ENCODE peak calls at places on chromosome 15, in ten cellular contexts. One of them, this sample, is unnamed. For H3K4me1, the result is how much of the 10 kb centered on the place peaks cover.

GRCh38 chr15:74598126-74598842 is 17.4 kb upstream of the CLK3 start:
- DNase-seq in CD8-positive, alpha-beta T cell: peak
- DNase-seq in Peyer's patch: peak
- DNase-seq in cardiac muscle cell: peak
- DNase-seq in endothelial cell of umbilical vein: peak
- DNase-seq in right cardiac atrium: peak
- DNase-seq in HAP-1: no peak
- DNase-seq in iPS DF 6.9: peak
- DNase-seq in stomach: peak
- DNase-seq in GM23248: peak
- DNase-seq in this sample: no peak

GRCh38 chr15:25385986-25386385 is 52.8 kb downstream of the UBE3A start:
- DNase-seq in CD8-positive, alpha-beta T cell: no peak
- DNase-seq in Peyer's patch: no peak
- DNase-seq in cardiac muscle cell: no peak
- DNase-seq in endothelial cell of umbilical vein: no peak
- DNase-seq in right cardiac atrium: no peak
- DNase-seq in HAP-1: no peak
- DNase-seq in iPS DF 6.9: no peak
- DNase-seq in stomach: no peak
- DNase-seq in GM23248: no peak
- DNase-seq in this sample: no peak

GRCh38 chr15:36798366-36798765 is 218.9 kb downstream of the CDIN1 start:
- DNase-seq in CD8-positive, alpha-beta T cell: no peak
- DNase-seq in Peyer's patch: no peak
- DNase-seq in cardiac muscle cell: peak
- DNase-seq in endothelial cell of umbilical vein: peak
- DNase-seq in right cardiac atrium: no peak
- DNase-seq in HAP-1: peak
- DNase-seq in iPS DF 6.9: no peak
- DNase-seq in stomach: no peak
- DNase-seq in GM23248: peak
- DNase-seq in this sample: no peak

GRCh38 chr15:84858231-84858630 is 26.2 kb upstream of the SLC28A1 start:
- DNase-seq in CD8-positive, alpha-beta T cell: no peak
- DNase-seq in Peyer's patch: no peak
- DNase-seq in cardiac muscle cell: no peak
- DNase-seq in endothelial cell of umbilical vein: no peak
- DNase-seq in right cardiac atrium: no peak
- DNase-seq in HAP-1: no peak
- DNase-seq in iPS DF 6.9: no peak
- DNase-seq in stomach: no peak
- DNase-seq in GM23248: no peak
- DNase-seq in this sample: no peak

GRCh38 chr15:57061696-57062095 is 143.3 kb downstream of the TCF12 start:
- DNase-seq in CD8-positive, alpha-beta T cell: no peak
- DNase-seq in Peyer's patch: no peak
- DNase-seq in cardiac muscle cell: no peak
- DNase-seq in endothelial cell of umbilical vein: no peak
- DNase-seq in right cardiac atrium: no peak
- DNase-seq in HAP-1: no peak
- DNase-seq in iPS DF 6.9: no peak
- DNase-seq in stomach: no peak
- DNase-seq in GM23248: peak
- DNase-seq in this sample: no peak

GRCh38 chr15:42032376-42033213 is 11.8 kb upstream of the PLA2G4E start:
- DNase-seq in CD8-positive, alpha-beta T cell: no peak
- DNase-seq in Peyer's patch: no peak
- DNase-seq in cardiac muscle cell: no peak
- DNase-seq in endothelial cell of umbilical vein: no peak
- DNase-seq in right cardiac atrium: no peak
- DNase-seq in HAP-1: no peak
- DNase-seq in iPS DF 6.9: no peak
- DNase-seq in stomach: no peak
- DNase-seq in GM23248: no peak
- DNase-seq in this sample: no peak

GRCh38 chr15:85607842-85608241 is 186.9 kb downstream of the KLHL25 start:
- DNase-seq in CD8-positive, alpha-beta T cell: no peak
- DNase-seq in Peyer's patch: no peak
- DNase-seq in cardiac muscle cell: peak
- DNase-seq in endothelial cell of umbilical vein: peak
- DNase-seq in right cardiac atrium: no peak
- DNase-seq in HAP-1: peak
- DNase-seq in iPS DF 6.9: no peak
- DNase-seq in stomach: no peak
- DNase-seq in GM23248: peak
- DNase-seq in this sample: peak

GRCh38 chr15:58980351-58980939 is 7.0 kb upstream of the RNF111 start:
- DNase-seq in CD8-positive, alpha-beta T cell: no peak
- DNase-seq in Peyer's patch: no peak
- DNase-seq in cardiac muscle cell: peak
- DNase-seq in endothelial cell of umbilical vein: peak
- DNase-seq in right cardiac atrium: no peak
- DNase-seq in HAP-1: peak
- DNase-seq in iPS DF 6.9: no peak
- DNase-seq in stomach: no peak
- DNase-seq in GM23248: peak
- DNase-seq in this sample: peak

GRCh38 chr15:78850926-78851600 is 21.6 kb upstream of the MORF4L1 start:
- DNase-seq in CD8-positive, alpha-beta T cell: no peak
- DNase-seq in Peyer's patch: no peak
- DNase-seq in cardiac muscle cell: no peak
- DNase-seq in endothelial cell of umbilical vein: no peak
- DNase-seq in right cardiac atrium: no peak
- DNase-seq in HAP-1: peak
- DNase-seq in iPS DF 6.9: no peak
- DNase-seq in stomach: no peak
- DNase-seq in GM23248: no peak
- DNase-seq in this sample: peak

GRCh38 chr15:71295242-71296031 is 180.2 kb downstream of the THSD4 start:
- DNase-seq in CD8-positive, alpha-beta T cell: no peak
- DNase-seq in Peyer's patch: no peak
- DNase-seq in cardiac muscle cell: peak
- DNase-seq in endothelial cell of umbilical vein: peak
- DNase-seq in right cardiac atrium: no peak
- DNase-seq in HAP-1: no peak
- DNase-seq in iPS DF 6.9: no peak
- DNase-seq in stomach: no peak
- DNase-seq in GM23248: peak
- DNase-seq in this sample: peak

GRCh38 chr15:57903626-57904025 is 161.9 kb downstream of the ALDH1A2 start:
- DNase-seq in CD8-positive, alpha-beta T cell: no peak
- DNase-seq in Peyer's patch: no peak
- DNase-seq in cardiac muscle cell: peak
- DNase-seq in endothelial cell of umbilical vein: no peak
- DNase-seq in right cardiac atrium: no peak
- DNase-seq in HAP-1: no peak
- DNase-seq in iPS DF 6.9: no peak
- DNase-seq in stomach: no peak
- DNase-seq in GM23248: no peak
- DNase-seq in this sample: no peak

DNA sequence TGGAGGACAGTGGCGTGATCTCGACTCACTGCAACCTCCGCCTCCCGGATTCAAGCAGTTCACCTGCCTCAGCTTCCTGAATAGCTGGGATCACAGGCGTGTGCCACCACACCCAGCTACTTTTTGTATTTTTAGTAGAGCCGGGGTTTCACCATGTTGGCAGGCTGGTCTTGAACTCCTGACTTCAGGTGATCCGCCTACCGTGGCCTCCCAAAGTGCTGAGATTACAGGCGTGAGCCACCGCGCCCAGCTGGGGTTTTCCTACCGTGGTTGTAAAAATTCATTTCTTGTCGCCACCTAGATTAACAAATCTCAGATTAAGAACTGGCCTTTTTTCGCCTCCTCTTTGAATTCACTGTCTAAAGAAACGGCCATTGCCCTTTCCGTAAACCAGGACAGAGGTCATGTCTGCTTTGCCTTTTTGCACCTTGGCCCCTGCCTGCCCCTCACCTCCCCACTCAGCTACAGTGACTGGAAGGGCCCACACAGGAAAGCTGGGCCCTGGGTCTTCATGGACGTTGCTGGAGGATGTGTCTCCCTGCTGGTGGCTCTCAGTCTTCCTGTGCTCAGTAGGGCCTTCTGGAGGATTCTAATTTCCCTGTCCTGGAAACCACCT is 17.2 kb downstream of the ZNF710 start:
- DNase-seq in CD8-positive, alpha-beta T cell: no peak
- DNase-seq in Peyer's patch: no peak
- DNase-seq in cardiac muscle cell: no peak
- DNase-seq in endothelial cell of umbilical vein: no peak
- DNase-seq in right cardiac atrium: no peak
- DNase-seq in HAP-1: no peak
- DNase-seq in iPS DF 6.9: no peak
- DNase-seq in stomach: no peak
- DNase-seq in GM23248: no peak
- DNase-seq in this sample: no peak
- H3K4me1 ChIP-seq in CD8-positive, alpha-beta T cell: under half
- H3K4me1 ChIP-seq in Peyer's patch: under half
- H3K4me1 ChIP-seq in cardiac muscle cell: under half
- H3K4me1 ChIP-seq in endothelial cell of umbilical vein: under half
- H3K4me1 ChIP-seq in right cardiac atrium: under half
- H3K4me1 ChIP-seq in HAP-1: under half
- H3K4me1 ChIP-seq in iPS DF 6.9: under half
- H3K4me1 ChIP-seq in stomach: half or more
- H3K4me1 ChIP-seq in GM23248: under half
- H3K4me1 ChIP-seq in this sample: under half

GRCh38 chr15:33608714-33609113 is 297.9 kb downstream of the RYR3 start:
- DNase-seq in CD8-positive, alpha-beta T cell: no peak
- DNase-seq in Peyer's patch: no peak
- DNase-seq in cardiac muscle cell: no peak
- DNase-seq in endothelial cell of umbilical vein: no peak
- DNase-seq in right cardiac atrium: no peak
- DNase-seq in HAP-1: peak
- DNase-seq in iPS DF 6.9: no peak
- DNase-seq in stomach: no peak
- DNase-seq in GM23248: peak
- DNase-seq in this sample: no peak
- H3K4me1 ChIP-seq in CD8-positive, alpha-beta T cell: under half
- H3K4me1 ChIP-seq in Peyer's patch: under half
- H3K4me1 ChIP-seq in cardiac muscle cell: under half
- H3K4me1 ChIP-seq in endothelial cell of umbilical vein: under half
- H3K4me1 ChIP-seq in right cardiac atrium: under half
- H3K4me1 ChIP-seq in HAP-1: under half
- H3K4me1 ChIP-seq in iPS DF 6.9: under half
- H3K4me1 ChIP-seq in stomach: under half
- H3K4me1 ChIP-seq in GM23248: under half
- H3K4me1 ChIP-seq in this sample: under half

DNA sequence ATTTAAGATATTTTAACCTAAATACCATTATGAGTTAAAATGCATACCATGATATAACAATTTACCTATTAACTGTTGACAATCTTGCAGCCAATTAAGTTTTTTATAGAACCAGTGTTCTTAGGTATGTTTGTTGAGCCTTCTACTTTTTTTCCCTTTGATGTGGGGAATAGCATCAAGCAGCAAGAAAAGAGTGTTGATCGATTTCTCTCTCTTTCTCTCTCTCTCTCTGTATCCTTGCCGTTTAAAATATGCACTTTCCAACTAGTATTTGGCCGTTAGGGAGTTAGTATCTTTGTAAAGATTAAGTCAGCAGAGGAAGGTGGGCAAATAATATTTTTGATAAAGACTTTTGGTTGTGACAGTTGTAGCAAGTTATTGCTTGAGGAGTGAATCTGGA is 5.9 kb downstream of the CHD2 start:
- DNase-seq in CD8-positive, alpha-beta T cell: no peak
- DNase-seq in Peyer's patch: no peak
- DNase-seq in cardiac muscle cell: no peak
- DNase-seq in endothelial cell of umbilical vein: no peak
- DNase-seq in right cardiac atrium: no peak
- DNase-seq in HAP-1: peak
- DNase-seq in iPS DF 6.9: no peak
- DNase-seq in stomach: no peak
- DNase-seq in GM23248: no peak
- DNase-seq in this sample: no peak
- H3K4me1 ChIP-seq in CD8-positive, alpha-beta T cell: half or more
- H3K4me1 ChIP-seq in Peyer's patch: under half
- H3K4me1 ChIP-seq in cardiac muscle cell: under half
- H3K4me1 ChIP-seq in endothelial cell of umbilical vein: half or more
- H3K4me1 ChIP-seq in right cardiac atrium: under half
- H3K4me1 ChIP-seq in HAP-1: half or more
- H3K4me1 ChIP-seq in iPS DF 6.9: under half
- H3K4me1 ChIP-seq in stomach: half or more
- H3K4me1 ChIP-seq in GM23248: half or more
- H3K4me1 ChIP-seq in this sample: under half

GRCh38 chr15:83656943-83657528 is 3.1 kb downstream of the ADAMTSL3 start:
- DNase-seq in CD8-positive, alpha-beta T cell: no peak
- DNase-seq in Peyer's patch: no peak
- DNase-seq in cardiac muscle cell: no peak
- DNase-seq in endothelial cell of umbilical vein: no peak
- DNase-seq in right cardiac atrium: no peak
- DNase-seq in HAP-1: no peak
- DNase-seq in iPS DF 6.9: no peak
- DNase-seq in stomach: no peak
- DNase-seq in GM23248: no peak
- DNase-seq in this sample: no peak

GRCh38 chr15:83654379-83655236 is 685 bp downstream of the ADAMTSL3 start:
- DNase-seq in CD8-positive, alpha-beta T cell: no peak
- DNase-seq in Peyer's patch: no peak
- DNase-seq in cardiac muscle cell: peak
- DNase-seq in endothelial cell of umbilical vein: no peak
- DNase-seq in right cardiac atrium: peak
- DNase-seq in HAP-1: no peak
- DNase-seq in iPS DF 6.9: peak
- DNase-seq in stomach: peak
- DNase-seq in GM23248: peak
- DNase-seq in this sample: no peak

GRCh38 chr15:83657549-83657948 is 3.6 kb downstream of the ADAMTSL3 start:
- DNase-seq in CD8-positive, alpha-beta T cell: no peak
- DNase-seq in Peyer's patch: no peak
- DNase-seq in cardiac muscle cell: no peak
- DNase-seq in endothelial cell of umbilical vein: no peak
- DNase-seq in right cardiac atrium: no peak
- DNase-seq in HAP-1: no peak
- DNase-seq in iPS DF 6.9: peak
- DNase-seq in stomach: no peak
- DNase-seq in GM23248: peak
- DNase-seq in this sample: no peak

GRCh38 chr15:83655237-83655616 is 1.3 kb downstream of the ADAMTSL3 start:
- DNase-seq in CD8-positive, alpha-beta T cell: no peak
- DNase-seq in Peyer's patch: no peak
- DNase-seq in cardiac muscle cell: no peak
- DNase-seq in endothelial cell of umbilical vein: no peak
- DNase-seq in right cardiac atrium: peak
- DNase-seq in HAP-1: no peak
- DNase-seq in iPS DF 6.9: no peak
- DNase-seq in stomach: no peak
- DNase-seq in GM23248: no peak
- DNase-seq in this sample: no peak

DNA sequence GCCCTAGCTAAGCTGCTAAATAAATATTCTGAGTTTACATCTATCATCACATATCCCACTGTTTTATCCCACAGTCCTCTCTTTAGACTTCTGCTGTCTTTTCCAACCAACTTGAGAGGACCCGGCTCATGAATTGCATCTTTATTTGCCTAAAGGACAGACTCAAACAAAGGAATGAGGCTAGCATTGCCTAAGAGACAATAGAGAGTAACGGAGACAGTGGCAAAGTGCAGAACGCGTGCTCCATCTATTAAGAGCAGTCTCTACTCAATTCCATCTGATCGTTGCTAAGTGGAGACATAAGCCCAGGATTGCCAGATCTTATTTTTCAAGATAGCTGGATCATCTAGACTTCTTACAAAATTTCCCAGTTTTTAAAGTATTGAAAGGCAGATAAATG is 2.3 kb downstream of the ADAMTSL3 start:
- DNase-seq in CD8-positive, alpha-beta T cell: no peak
- DNase-seq in Peyer's patch: no peak
- DNase-seq in cardiac muscle cell: no peak
- DNase-seq in endothelial cell of umbilical vein: no peak
- DNase-seq in right cardiac atrium: no peak
- DNase-seq in HAP-1: no peak
- DNase-seq in iPS DF 6.9: no peak
- DNase-seq in stomach: no peak
- DNase-seq in GM23248: no peak
- DNase-seq in this sample: no peak
- H3K4me1 ChIP-seq in CD8-positive, alpha-beta T cell: under half
- H3K4me1 ChIP-seq in Peyer's patch: under half
- H3K4me1 ChIP-seq in cardiac muscle cell: under half
- H3K4me1 ChIP-seq in endothelial cell of umbilical vein: under half
- H3K4me1 ChIP-seq in right cardiac atrium: under half
- H3K4me1 ChIP-seq in HAP-1: under half
- H3K4me1 ChIP-seq in iPS DF 6.9: under half
- H3K4me1 ChIP-seq in stomach: half or more
- H3K4me1 ChIP-seq in GM23248: under half
- H3K4me1 ChIP-seq in this sample: under half

This sample was measured in mesenchymal stem cell.